ENCODE peak calls at places on chromosome 20, in five cellular contexts. X, Y, J, Z and M are unnamed samples.

GRCh38 chr20:41050361-41051019 is 21.9 kb downstream of the TOP1 start:
- DNase-seq in X (no peak), J (no peak), Z (no peak), Y (no peak), M (no peak)

GRCh38 chr20:34842143-34842542 is 16.7 kb upstream of the NCOA6 start:
- DNase-seq in Y (no peak), X (no peak), Z (no peak), J (no peak), M (no peak)

GRCh38 chr20:59611286-59611685 is 6.9 kb downstream of the PHACTR3 start:
- DNase-seq in J (no peak), X (no peak), Z (no peak), Y (no peak), M (no peak)

GRCh38 chr20:3595541-3595940 is 67.7 kb downstream of the GFRA4 start:
- DNase-seq in X (no peak), Z (no peak), J (no peak), Y (no peak), M (no peak)

GRCh38 chr20:36285746-36286447 is 20.2 kb upstream of the DLGAP4 start:
- DNase-seq in Z (no peak), X (peak; percentile 6), J (no peak), Y (no peak), M (no peak)

GRCh38 chr20:1337441-1337840 is 8.5 kb upstream of the SDCBP2 start:
- DNase-seq in Z (no peak), Y (no peak), J (no peak), X (no peak), M (no peak)

GRCh38 chr20:61881861-61882260 is 183.8 kb downstream of the TAF4 start:
- DNase-seq in Z (no peak), X (no peak), J (no peak), Y (no peak), M (no peak)

GRCh38 chr20:54044156-54044555 is 26.2 kb downstream of the BCAS1 start:
- DNase-seq in Y (no peak), X (no peak), J (peak; percentile 61), Z (no peak), M (no peak)

GRCh38 chr20:2405693-2406065 is 25.0 kb downstream of the TGM6 start:
- DNase-seq in Y (no peak), Z (no peak), J (no peak), X (no peak), M (no peak)

GRCh38 chr20:22723659-22724058 is 139.3 kb upstream of the FOXA2 start:
- DNase-seq in Z (no peak), Y (no peak), X (no peak), J (no peak), M (no peak)

GRCh38 chr20:6164421-6165341 is 41.9 kb upstream of the FERMT1 start:
- DNase-seq in X (no peak), Z (no peak), J (no peak), Y (no peak), M (no peak)

GRCh38 chr20:32152421-32153155 is 43.1 kb downstream of the TM9SF4 start:
- DNase-seq in X (no peak), J (no peak), Y (no peak), Z (no peak), M (no peak)

GRCh38 chr20:23362392-23363256 is 642 bp downstream of the GZF1 start:
- DNase-seq in Y (no peak), X (no peak), Z (no peak), J (no peak), M (peak; percentile 45)

GRCh38 chr20:53859684-53860083 is 210.7 kb downstream of the BCAS1 start:
- DNase-seq in Y (no peak), J (no peak), X (no peak), Z (no peak), M (no peak)

GRCh38 chr20:33653218-33653899 is 8.8 kb upstream of the C20orf144 start:
- DNase-seq in J (no peak), X (peak; percentile 58), Y (no peak), Z (no peak), M (peak; percentile 82)

GRCh38 chr20:47951521-47951951 is 166.3 kb upstream of the SULF2 start:
- DNase-seq in Z (no peak), J (no peak), X (no peak), Y (no peak), M (no peak)

GRCh38 chr20:12318043-12318442 is 400.4 kb downstream of the BTBD3 start:
- DNase-seq in X (no peak), Y (no peak), Z (no peak), J (no peak), M (no peak)

GRCh38 chr20:12171927-12172581 is 254.4 kb downstream of the BTBD3 start:
- DNase-seq in X (no peak), Z (no peak), Y (peak; percentile 43), J (no peak), M (no peak)

GRCh38 chr20:24572862-24573261 is 103.4 kb downstream of the SYNDIG1 start:
- DNase-seq in Z (no peak), Y (no peak), J (no peak), X (no peak), M (no peak)

GRCh38 chr20:44496976-44497375 is 21.3 kb downstream of the TTPAL start:
- DNase-seq in Z (no peak), X (no peak), J (no peak), Y (peak; percentile 73), M (no peak)

GRCh38 chr20:38358500-38358998 is 12.3 kb downstream of the LBP start:
- DNase-seq in Z (no peak), J (no peak), X (no peak), Y (no peak), M (no peak)

GRCh38 chr20:58141971-58142842 is 86.2 kb downstream of the ANKRD60 start:
- DNase-seq in X (no peak), Y (no peak), J (no peak), Z (no peak), M (no peak)

GRCh38 chr20:4869290-4870193 is 131.8 kb downstream of the SLC23A2 start:
- DNase-seq in X (no peak), J (no peak), Y (peak; percentile 49), Z (no peak), M (no peak)

GRCh38 chr20:50534567-50534966 is 24.4 kb downstream of the PTPN1 start:
- DNase-seq in J (no peak), X (no peak), Y (peak; percentile 58), Z (no peak), M (no peak)

GRCh38 chr20:16293590-16293989 is 279.7 kb downstream of the KIF16B start:
- DNase-seq in X (no peak), Y (peak; percentile 38), J (no peak), Z (no peak), M (no peak)

GRCh38 chr20:46965477-46965876 is 70.8 kb downstream of the EYA2 start:
- DNase-seq in X (no peak), Z (no peak), J (no peak), Y (no peak), M (no peak)

GRCh38 chr20:5657190-5657872 is 92.9 kb upstream of the SHLD1 start:
- DNase-seq in J (no peak), X (no peak), Z (no peak), Y (peak; percentile 91), M (no peak)

GRCh38 chr20:57440678-57441509 is 49.7 kb downstream of the RBM38 start:
- DNase-seq in J (no peak), Y (peak; percentile 60), X (no peak), Z (no peak), M (no peak)

GRCh38 chr20:16279320-16279719 is 293.9 kb downstream of the KIF16B start:
- DNase-seq in X (no peak), J (no peak), Z (no peak), Y (no peak), M (no peak)